ENCODE peak calls at places on chromosomes 2 and 18, in six cellular contexts. A is DND-41; R is fibroblast of mammary gland; F is CD4-positive, alpha-beta T cell; Q is brain microvascular endothelial cell; K is neural progenitor cell. Z is an unnamed sample.
A peak's percentile ranks its signal among the peaks of the same experiment; 100 is the strongest.

GRCh38 chr2:70942900-70943871 is 7.5 kb downstream of the ATP6V1B1 start:
- DNase-seq in A (no peak), R (peak; percentile 34), F (no peak), Q (no peak), K (peak; percentile 51), Z (no peak)

GRCh38 chr2:61816480-61817355 is 37.1 kb downstream of the FAM161A start:
- DNase-seq in A (no peak), R (no peak), F (no peak), Q (no peak), K (no peak), Z (no peak)

GRCh38 chr2:3944071-3944470 is 240.7 kb downstream of the DCDC2C start:
- DNase-seq in A (no peak), R (no peak), F (no peak), Q (no peak), K (no peak), Z (no peak)

GRCh38 chr2:107625982-107626381 is 200.7 kb upstream of the RGPD4 start:
- DNase-seq in A (no peak), R (no peak), F (no peak), Q (no peak), K (no peak), Z (no peak)

GRCh38 chr2:168964251-168964807 is 63.2 kb downstream of the G6PC2 start:
- DNase-seq in A (no peak), R (no peak), F (no peak), Q (no peak), K (no peak), Z (no peak)

GRCh38 chr2:3644246-3644525 is 13.8 kb upstream of the ALLC start:
- DNase-seq in A (no peak), R (no peak), F (no peak), Q (no peak), K (no peak), Z (no peak)

GRCh38 chr2:64401501-64401880 is 52.5 kb upstream of the LGALSL start:
- DNase-seq in A (no peak), R (no peak), F (no peak), Q (no peak), K (no peak), Z (no peak)

GRCh38 chr2:228136027-228136426 is 45.5 kb downstream of the SPHKAP start:
- DNase-seq in A (no peak), R (no peak), F (no peak), Q (no peak), K (no peak), Z (no peak)

GRCh38 chr2:133303150-133303549 is 265.1 kb downstream of the NCKAP5 start:
- DNase-seq in A (no peak), R (no peak), F (no peak), Q (no peak), K (no peak), Z (no peak)

GRCh38 chr18:2515908-2516625 is 55.2 kb downstream of the METTL4 start:
- DNase-seq in A (no peak), R (peak; percentile 98), F (no peak), Q (peak; percentile 89), K (no peak), Z (no peak)

GRCh38 chr18:69759046-69759445 is 188.6 kb downstream of the CD226 start:
- DNase-seq in A (no peak), R (peak; percentile 17), F (no peak), Q (no peak), K (no peak), Z (no peak)

GRCh38 chr18:61551586-61551985 is 218.4 kb downstream of the CDH20 start:
- DNase-seq in A (peak; percentile 37), R (peak; percentile 85), F (no peak), Q (peak; percentile 87), K (peak; percentile 81), Z (peak; percentile 12)

GRCh38 chr18:62347091-62347506 is 22.0 kb downstream of the TNFRSF11A start:
- DNase-seq in A (no peak), R (no peak), F (no peak), Q (peak; percentile 21), K (peak; percentile 19), Z (no peak)

GRCh38 chr2:202337706-202338346 is 38.3 kb upstream of the BMPR2 start:
- DNase-seq in A (no peak), R (no peak), F (no peak), Q (no peak), K (no peak), Z (no peak)

GRCh38 chr2:194545978-194546377 is 1111.0 kb upstream of the SLC39A10 start:
- DNase-seq in A (no peak), R (peak; percentile 9), F (no peak), Q (no peak), K (no peak), Z (no peak)

GRCh38 chr2:96333708-96334107 is 1.9 kb upstream of the NCAPH start:
- DNase-seq in A (no peak), R (no peak), F (no peak), Q (no peak), K (no peak), Z (no peak)

GRCh38 chr2:106337963-106338515 is 130.2 kb downstream of the RGPD3 start:
- DNase-seq in A (no peak), R (no peak), F (no peak), Q (no peak), K (no peak), Z (no peak)

GRCh38 chr18:8951491-8951890 is 151.0 kb upstream of the NDUFV2 start:
- DNase-seq in A (peak; percentile 50), R (no peak), F (no peak), Q (no peak), K (no peak), Z (no peak)

GRCh38 chr2:109384308-109385271 is 229.2 kb downstream of the SEPTIN10 start:
- DNase-seq in A (no peak), R (no peak), F (no peak), Q (no peak), K (no peak), Z (no peak)

GRCh38 chr18:13791181-13791580 is 32.8 kb upstream of the MC5R start:
- DNase-seq in A (no peak), R (peak; percentile 53), F (no peak), Q (no peak), K (no peak), Z (no peak)

GRCh38 chr2:107808986-107809385 is 17.7 kb upstream of the RGPD4 start:
- DNase-seq in A (no peak), R (no peak), F (no peak), Q (peak; percentile 12), K (no peak), Z (no peak)

GRCh38 chr2:88852753-88853402 is 161.4 kb downstream of the RPIA start:
- DNase-seq in A (no peak), R (no peak), F (no peak), Q (no peak), K (no peak), Z (no peak)

GRCh38 chr2:40554665-40555294 is 102.9 kb upstream of the SLC8A1 start:
- DNase-seq in A (peak; percentile 80), R (peak; percentile 68), F (peak; percentile 1), Q (peak; percentile 62), K (peak; percentile 70), Z (no peak)

GRCh38 chr2:216012133-216012829 is 1.1 kb downstream of the MREG start:
- DNase-seq in A (no peak), R (peak; percentile 27), F (no peak), Q (no peak), K (no peak), Z (no peak)

GRCh38 chr2:64463784-64464183 is 9.8 kb downstream of the LGALSL start:
- DNase-seq in A (no peak), R (peak; percentile 93), F (no peak), Q (peak; percentile 79), K (no peak), Z (no peak)

GRCh38 chr2:228649447-228649846 is 468.0 kb upstream of the SPHKAP start:
- DNase-seq in A (no peak), R (no peak), F (no peak), Q (no peak), K (no peak), Z (no peak)

GRCh38 chr2:52178845-52179244 is 1146.9 kb upstream of the NRXN1 start:
- DNase-seq in A (no peak), R (no peak), F (no peak), Q (peak; percentile 5), K (no peak), Z (no peak)

GRCh38 chr2:234251326-234252271 is 201.1 kb downstream of the SPP2 start:
- DNase-seq in A (no peak), R (peak; percentile 99), F (no peak), Q (peak; percentile 96), K (no peak), Z (peak; percentile 4)

GRCh38 chr2:63661076-63661475 is 72.3 kb downstream of the MDH1 start:
- DNase-seq in A (no peak), R (peak; percentile 90), F (no peak), Q (peak; percentile 76), K (no peak), Z (no peak)

DNA sequence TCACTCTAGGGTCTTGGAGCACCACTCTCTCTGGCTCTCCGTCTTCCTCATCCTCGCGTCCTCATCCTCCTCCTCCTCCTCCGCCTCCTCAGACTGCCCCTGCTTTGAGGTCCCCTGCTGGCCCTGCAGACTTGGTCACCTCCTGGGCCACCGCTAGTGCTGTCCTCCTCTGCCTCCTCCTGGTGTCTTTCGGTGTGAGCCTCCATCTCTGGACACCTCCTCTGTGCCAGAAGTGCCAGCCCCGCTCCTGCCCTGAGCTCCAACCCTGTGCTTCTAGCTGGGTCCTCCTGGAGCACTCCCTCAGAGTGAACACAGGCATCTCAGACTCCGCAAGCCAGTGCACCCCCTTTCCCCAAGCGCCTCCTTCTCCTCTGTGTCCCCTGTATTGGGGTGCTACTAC is 45.8 kb upstream of the CNGA3 start:
- DNase-seq in A (no peak), R (no peak), F (no peak), Q (no peak), K (no peak), Z (no peak)
- TF ChIP-seq CTCF in A (no peak), R (no peak), F (no peak), Q (no peak), K (no peak), Z (no peak)

DNA sequence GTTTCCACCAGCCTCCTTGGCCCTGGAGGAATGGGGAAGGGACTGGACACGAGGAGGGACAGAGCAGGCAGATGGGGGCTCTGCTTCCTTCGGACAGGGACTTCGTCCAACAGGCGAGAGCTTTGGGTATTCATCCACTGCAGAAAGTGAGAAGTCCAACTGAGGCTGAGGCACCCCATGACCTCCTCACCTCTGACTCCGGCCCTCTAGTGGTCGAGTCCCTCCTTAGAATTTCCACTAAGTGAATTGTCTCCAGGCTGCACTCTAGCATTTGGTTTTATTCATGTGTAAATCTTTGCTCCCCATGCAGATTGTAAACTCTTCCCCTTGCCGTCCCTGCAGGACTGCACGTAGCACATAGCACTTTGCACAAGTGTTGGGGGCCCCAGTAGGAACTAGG is 75.6 kb downstream of the TMEM247 start:
- DNase-seq in A (peak; percentile 32), R (no peak), F (peak; percentile 23), Q (no peak), K (peak; percentile 51), Z (no peak)
- TF ChIP-seq CTCF in A (peak; percentile 50), R (peak; percentile 42), F (peak; percentile 58), Q (peak; percentile 60), K (peak; percentile 69), Z (peak; percentile 51)

GRCh38 chr2:240564571-240565266 is 3.6 kb upstream of the RNPEPL1 start:
- DNase-seq in A (peak; percentile 33), R (no peak), F (no peak), Q (no peak), K (no peak), Z (peak; percentile 39)
- TF ChIP-seq CTCF in A (peak; percentile 52), R (no peak), F (peak; percentile 21), Q (peak; percentile 20), K (no peak), Z (no peak)

DNA sequence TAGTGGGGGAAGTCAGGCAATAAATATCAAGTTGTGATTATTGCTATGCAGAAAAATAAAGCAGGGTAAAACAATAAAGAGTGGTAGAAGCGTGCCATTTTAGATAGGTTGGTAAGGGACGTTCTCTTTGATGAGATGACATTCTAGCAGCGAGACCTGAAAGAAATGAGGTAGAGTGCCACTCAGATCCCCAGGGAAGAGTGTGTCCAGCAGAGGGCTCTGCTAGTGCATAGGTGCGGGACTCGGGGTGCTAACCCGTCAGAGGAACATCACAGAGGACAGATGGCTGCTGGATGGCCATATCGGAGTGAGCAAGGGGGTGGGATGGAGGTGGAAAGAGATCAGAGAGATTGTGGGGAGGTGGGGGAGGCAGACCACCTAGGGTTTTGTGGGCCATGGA is 16.3 kb upstream of the GTF2A1L start:
- DNase-seq in A (no peak), R (peak; percentile 8), F (no peak), Q (peak; percentile 12), K (peak; percentile 60), Z (no peak)
- TF ChIP-seq CTCF in A (peak; percentile 52), R (peak; percentile 39), F (no peak), Q (peak; percentile 80), K (peak; percentile 62), Z (no peak)